ENCODE peak calls at places on chromosomes 1 and 21, in four cellular contexts. F, J, T and H are unnamed samples.

GRCh38 chr1:208934933-208935332 is 648.6 kb upstream of the CAMK1G start:
- DNase-seq in T (no peak), F (no peak), J (peak; percentile 75), H (no peak)

GRCh38 chr1:231776006-231776707 is 149.6 kb downstream of the DISC1 start:
- DNase-seq in F (peak; percentile 94), J (no peak), T (no peak), H (no peak)

GRCh38 chr1:230037261-230037660 is 29.8 kb upstream of the GALNT2 start:
- DNase-seq in J (no peak), T (no peak), F (no peak), H (no peak)

GRCh38 chr21:44736291-44737004 is 25.1 kb upstream of the TSPEAR start:
- DNase-seq in J (no peak), T (no peak), F (no peak), H (peak; percentile 82)

GRCh38 chr21:33897739-33898138 is 17.9 kb downstream of the ATP5PO start:
- DNase-seq in T (no peak), J (no peak), F (no peak), H (no peak)

GRCh38 chr1:226100436-226101347 is 38.2 kb downstream of the H3-3A start:
- DNase-seq in J (no peak), F (peak; percentile 38), T (no peak), H (no peak)

GRCh38 chr1:193625255-193625654 is 438.8 kb upstream of the B3GALT2 start:
- DNase-seq in J (peak; percentile 21), T (no peak), F (peak; percentile 6), H (no peak)

GRCh38 chr1:15429701-15430149 is 8.5 kb upstream of the CTRC start:
- DNase-seq in T (no peak), J (peak; percentile 55), F (peak; percentile 73), H (no peak)

GRCh38 chr1:70426154-70427131 is 15.4 kb downstream of the CTH start:
- DNase-seq in F (no peak), J (peak; percentile 49), T (no peak), H (no peak)

GRCh38 chr1:234372011-234372757 is 1.1 kb upstream of the COA6 start:
- DNase-seq in T (no peak), J (no peak), F (peak; percentile 32), H (no peak)
- H3K4me3 ChIP-seq in T (peak overlapping the region; percentile 82), J (peak overlapping the region; percentile 93), F (peak overlapping the region; percentile 99), H (peak overlapping the region; percentile 76)

DNA sequence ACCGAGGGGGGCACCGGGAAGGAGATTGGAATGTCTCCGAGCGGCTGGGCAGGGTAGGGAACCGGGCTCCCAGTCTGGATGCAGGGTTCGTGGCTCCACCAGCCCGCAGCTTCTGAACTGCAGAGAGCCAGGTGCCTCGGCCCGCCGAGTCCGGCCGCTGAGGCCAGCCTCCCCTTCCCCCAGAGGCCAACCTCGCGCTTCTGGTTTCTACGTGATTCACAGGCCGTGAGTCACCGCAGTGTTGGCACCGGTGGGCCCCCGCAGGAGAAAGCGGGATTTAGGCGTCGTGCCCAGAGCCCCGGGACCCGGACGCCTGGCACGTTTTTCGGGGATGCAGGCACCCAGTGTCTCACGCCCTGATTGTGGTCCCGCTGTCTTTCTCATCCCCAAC is 458 bp downstream of the CRABP2 start:
- DNase-seq in J (peak; percentile 86), F (peak; percentile 92), T (no peak), H (no peak)
- H3K4me1 ChIP-seq in J (peaks cover 45% of the 10 kb centered on the region), F (peaks cover 58% of the 10 kb centered on the region), T (peaks cover 36% of the 10 kb centered on the region), H (peaks cover 12% of the 10 kb centered on the region)

GRCh38 chr1:40316595-40317393 is at the start of gene COL9A2:
- DNase-seq in F (peak; percentile 60), T (no peak), J (no peak), H (no peak)

GRCh38 chr1:40314721-40315238 is 2.3 kb downstream of the COL9A2 start:
- DNase-seq in J (no peak), T (no peak), F (no peak), H (no peak)

GRCh38 chr1:40317394-40318074 is 448 bp upstream of the COL9A2 start:
- DNase-seq in J (no peak), T (no peak), F (no peak), H (no peak)

GRCh38 chr1:40315239-40315794 is 1.8 kb downstream of the COL9A2 start:
- DNase-seq in J (peak; percentile 80), T (peak; percentile 93), F (peak; percentile 88), H (peak; percentile 80)

GRCh38 chr1:40315795-40316594 is 1.1 kb downstream of the COL9A2 start:
- DNase-seq in T (no peak), F (peak; percentile 35), J (no peak), H (no peak)
- H3K4me3 ChIP-seq in T (peak overlapping the region; percentile 82), F (peak overlapping the region; percentile 56), J (peak overlapping the region; percentile 29), H (peak overlapping the region; percentile 28)

GRCh38 chr1:183097438-183098051 is 74.3 kb downstream of the LAMC1 start:
- DNase-seq in J (peak; percentile 59), F (peak; percentile 80), T (peak; percentile 18), H (no peak)
- H3K4me1 ChIP-seq in J (peaks cover 38% of the 10 kb centered on the region), F (peaks cover 89% of the 10 kb centered on the region), T (no peaks in the 10 kb centered on the region), H (no peaks in the 10 kb centered on the region)